ENCODE peak calls at places on chromosomes 6 and 20, in ten cellular contexts. K, B, F, V, L, Y, S, T, D and U are unnamed samples. For H3K36me3, the result is how much of the 10 kb centered on the place peaks cover.

GRCh38 chr6:105593805-105594231 is 190.9 kb upstream of the PREP start:
- DNase-seq in K (no peak), B (no peak), F (peak), V (no peak), L (peak), Y (no peak), S (no peak), T (no peak), D (no peak), U (no peak)

GRCh38 chr6:105087571-105088211 is 92.1 kb downstream of the POPDC3 start:
- DNase-seq in K (no peak), B (peak), F (peak), V (peak), L (peak), Y (no peak), S (peak), T (peak), D (peak), U (no peak)

GRCh38 chr20:53303361-53303760 is 290.3 kb downstream of the ZNF217 start:
- DNase-seq in K (no peak), B (no peak), F (no peak), V (no peak), L (no peak), Y (no peak), S (no peak), T (no peak), D (no peak), U (no peak)

GRCh38 chr6:81909981-81910910 is 157.8 kb upstream of the TENT5A start:
- DNase-seq in K (no peak), B (no peak), F (peak), V (no peak), L (peak), Y (no peak), S (peak), T (no peak), D (no peak), U (no peak)

GRCh38 chr6:119484598-119484997 is 135.0 kb upstream of the MAN1A1 start:
- DNase-seq in K (no peak), B (peak), F (peak), V (peak), L (peak), Y (no peak), S (peak), T (no peak), D (peak), U (peak)

GRCh38 chr20:58694241-58695083 is 1.9 kb downstream of the NPEPL1 start:
- DNase-seq in K (no peak), B (no peak), F (no peak), V (no peak), L (no peak), Y (no peak), S (no peak), T (no peak), D (no peak), U (no peak)

GRCh38 chr6:167678102-167679101 is 148.3 kb upstream of the AFDN start:
- DNase-seq in K (no peak), B (no peak), F (no peak), V (no peak), L (no peak), Y (no peak), S (peak), T (peak), D (peak), U (no peak)

GRCh38 chr6:22251331-22251730 is 45.5 kb downstream of the PRL start:
- DNase-seq in K (no peak), B (no peak), F (peak), V (no peak), L (peak), Y (no peak), S (peak), T (no peak), D (no peak), U (peak)

GRCh38 chr6:37033255-37033654 is 27.8 kb downstream of the FGD2 start:
- DNase-seq in K (no peak), B (no peak), F (peak), V (no peak), L (no peak), Y (no peak), S (no peak), T (no peak), D (no peak), U (no peak)

GRCh38 chr6:84057908-84058307 is 24.3 kb downstream of the MRAP2 start:
- DNase-seq in K (no peak), B (no peak), F (no peak), V (no peak), L (no peak), Y (no peak), S (no peak), T (no peak), D (no peak), U (no peak)

GRCh38 chr6:36595168-36595818 is 1.1 kb downstream of the SRSF3 start:
- DNase-seq in K (no peak), B (no peak), F (peak), V (no peak), L (peak), Y (no peak), S (peak), T (peak), D (peak), U (no peak)

GRCh38 chr20:46820682-46821081 is 74.0 kb upstream of the EYA2 start:
- DNase-seq in K (no peak), B (no peak), F (no peak), V (no peak), L (no peak), Y (no peak), S (no peak), T (peak), D (no peak), U (no peak)

GRCh38 chr20:21430031-21430430 is 32.7 kb upstream of the NKX2-4 start:
- DNase-seq in K (no peak), B (no peak), F (no peak), V (no peak), L (no peak), Y (no peak), S (no peak), T (no peak), D (no peak), U (no peak)

GRCh38 chr20:19649041-19649440 is 109.0 kb upstream of the RIN2 start:
- DNase-seq in K (no peak), B (no peak), F (no peak), V (no peak), L (no peak), Y (no peak), S (no peak), T (no peak), D (no peak), U (no peak)

GRCh38 chr6:17120019-17120418 is 18.2 kb downstream of the STMND1 start:
- DNase-seq in K (no peak), B (no peak), F (peak), V (no peak), L (peak), Y (no peak), S (no peak), T (no peak), D (no peak), U (no peak)

GRCh38 chr6:152598421-152598820 is 38.7 kb downstream of the SYNE1 start:
- DNase-seq in K (no peak), B (no peak), F (peak), V (no peak), L (no peak), Y (no peak), S (peak), T (no peak), D (no peak), U (no peak)

GRCh38 chr6:43246301-43247114 is 3.2 kb downstream of the TTBK1 start:
- DNase-seq in K (no peak), B (peak), F (no peak), V (peak), L (peak), Y (no peak), S (peak), T (peak), D (peak), U (no peak)

GRCh38 chr6:154653385-154653784 is 79.8 kb upstream of the SCAF8 start:
- DNase-seq in K (no peak), B (no peak), F (no peak), V (no peak), L (no peak), Y (no peak), S (peak), T (no peak), D (no peak), U (no peak)

GRCh38 chr6:16752206-16752867 is 8.9 kb downstream of the ATXN1 start:
- DNase-seq in K (no peak), B (no peak), F (peak), V (peak), L (peak), Y (no peak), S (peak), T (peak), D (no peak), U (peak)

GRCh38 chr6:132063204-132063603 is 112.0 kb upstream of the CCN2 start:
- DNase-seq in K (no peak), B (no peak), F (peak), V (no peak), L (peak), Y (no peak), S (peak), T (no peak), D (no peak), U (no peak)

GRCh38 chr6:195861-196360 is 96.4 kb upstream of the DUSP22 start:
- DNase-seq in K (no peak), B (no peak), F (peak), V (no peak), L (peak), Y (no peak), S (peak), T (no peak), D (no peak), U (no peak)

GRCh38 chr20:50373674-50374286 is 136.4 kb upstream of the PTPN1 start:
- DNase-seq in K (no peak), B (no peak), F (no peak), V (peak), L (no peak), Y (no peak), S (no peak), T (no peak), D (no peak), U (no peak)

GRCh38 chr6:49548613-49549304 is 1.7 kb upstream of the C6orf141 start:
- DNase-seq in K (no peak), B (no peak), F (no peak), V (no peak), L (no peak), Y (no peak), S (no peak), T (no peak), D (peak), U (no peak)

GRCh38 chr20:46749164-46749563 is 39.7 kb downstream of the SLC2A10 start:
- DNase-seq in K (no peak), B (no peak), F (no peak), V (no peak), L (no peak), Y (no peak), S (no peak), T (no peak), D (no peak), U (no peak)

GRCh38 chr6:40930555-40930954 is 108.5 kb downstream of the UNC5CL start:
- DNase-seq in K (no peak), B (no peak), F (peak), V (no peak), L (peak), Y (no peak), S (peak), T (peak), D (no peak), U (no peak)

GRCh38 chr20:57844626-57845596 is 135.1 kb upstream of the PMEPA1 start:
- DNase-seq in K (no peak), B (no peak), F (no peak), V (no peak), L (no peak), Y (no peak), S (no peak), T (no peak), D (no peak), U (no peak)

GRCh38 chr6:26087284-26088115 is at the start of gene HFE:
- DNase-seq in K (no peak), B (no peak), F (peak), V (peak), L (peak), Y (peak), S (peak), T (peak), D (peak), U (no peak)

GRCh38 chr6:73308712-73309533 is 45.2 kb downstream of the DPPA5 start:
- DNase-seq in K (no peak), B (peak), F (no peak), V (peak), L (peak), Y (no peak), S (peak), T (no peak), D (peak), U (no peak)

GRCh38 chr20:7523288-7523687 is 417.0 kb downstream of the HAO1 start:
- DNase-seq in K (no peak), B (no peak), F (no peak), V (no peak), L (no peak), Y (no peak), S (no peak), T (no peak), D (no peak), U (no peak)

GRCh38 chr20:21143194-21143890 is 17.5 kb downstream of the KIZ start:
- DNase-seq in K (no peak), B (no peak), F (no peak), V (no peak), L (no peak), Y (no peak), S (no peak), T (no peak), D (no peak), U (no peak)

DNA sequence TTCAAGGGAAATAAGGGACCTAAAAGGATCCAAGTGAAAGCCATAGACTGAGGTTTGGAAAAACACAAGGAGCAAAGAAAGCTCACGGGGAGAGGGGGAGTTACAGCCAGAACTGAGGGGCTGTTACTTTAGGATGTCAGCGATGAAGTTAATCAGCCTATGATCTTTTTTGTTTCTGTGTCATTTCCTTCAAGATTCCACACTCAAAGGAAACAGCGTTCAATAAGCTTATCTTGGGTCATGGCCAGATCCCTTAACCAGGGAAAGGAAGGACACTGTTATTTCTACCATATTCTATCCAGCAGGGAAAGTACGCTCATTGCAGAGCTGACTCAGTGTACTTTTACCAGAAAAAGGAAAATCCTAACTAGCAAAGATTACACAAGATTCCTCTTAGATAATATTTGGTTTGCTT is 132.8 kb downstream of the PFDN4 start:
- DNase-seq in K (no peak), B (no peak), F (peak), V (no peak), L (peak), Y (no peak), S (peak), T (no peak), D (no peak), U (peak)
- TF ChIP-seq CTCF in K (no peak), B (no peak), F (no peak), V (no peak), L (no peak), Y (no peak), S (no peak), T (no peak), D (no peak), U (no peak)

GRCh38 chr6:52610745-52611355 is 34.0 kb upstream of the TRAM2 start:
- DNase-seq in K (no peak), B (peak), F (peak), V (no peak), L (peak), Y (no peak), S (peak), T (no peak), D (no peak), U (no peak)
- H3K4me3 ChIP-seq in K (no peak), B (no peak), F (no peak), V (no peak), L (no peak), Y (no peak), S (no peak), T (no peak), D (no peak), U (no peak)

GRCh38 chr6:117531758-117532276 is 49.3 kb downstream of the DCBLD1 start:
- DNase-seq in K (no peak), B (no peak), F (peak), V (no peak), L (no peak), Y (no peak), S (no peak), T (no peak), D (no peak), U (no peak)
- H3K36me3 ChIP-seq in K (under half), B (under half), F (under half), V (under half), L (under half), Y (under half), S (under half), T (under half), D (under half), U (under half)

DNA sequence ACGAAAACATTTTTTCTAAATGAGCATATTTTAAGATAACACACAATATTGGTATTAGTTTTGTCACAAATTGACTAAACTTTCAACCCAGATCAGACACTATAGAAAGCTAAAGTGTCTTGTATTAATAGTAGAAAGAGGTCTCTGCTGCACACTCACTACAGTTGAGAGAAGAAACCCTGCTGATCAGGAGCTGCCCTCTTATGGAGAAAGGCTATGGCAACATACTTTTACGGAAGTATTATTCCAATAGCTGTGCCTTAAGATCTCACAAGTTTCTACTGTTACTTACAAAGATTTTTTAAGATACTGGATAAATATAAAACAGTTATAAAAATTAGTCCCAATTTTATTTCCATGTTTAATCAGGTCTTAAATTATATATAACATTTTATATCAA is 155.7 kb downstream of the RIMS1 start:
- DNase-seq in K (no peak), B (no peak), F (no peak), V (no peak), L (no peak), Y (no peak), S (no peak), T (no peak), D (peak), U (no peak)
- TF ChIP-seq CTCF in K (no peak), B (no peak), F (no peak), V (no peak), L (no peak), Y (no peak), S (no peak), T (no peak), D (peak), U (peak)